ENCODE peak calls at places on chromosomes 6 and 20, in ten cellular contexts. B is HTR-8/SVneo; L is GM04504; W is ureter; K is AG20443; G is IMR-90; H is AG08395; D is small intestine; Q is activated naive CD4-positive, alpha-beta T cell treated with anti-CD3 and anti-CD28 coated beads for 36 hours; M is ovary. T is an unnamed sample.

GRCh38 chr20:49384437-49385434 is 97.7 kb downstream of the KCNB1 start:
- DNase-seq in B (peak; percentile 89), L (peak; percentile 10), W (peak; percentile 62), K (peak; percentile 68), G (peak; percentile 26), H (peak; percentile 44), D (peak; percentile 34), Q (peak; percentile 83), M (peak; percentile 53), T (peak; percentile 80)

GRCh38 chr6:112649853-112650252 is 302.7 kb downstream of the RFPL4B start:
- DNase-seq in B (no peak), L (no peak), W (no peak), K (no peak), G (no peak), H (no peak), D (no peak), Q (no peak), M (no peak), T (no peak)

GRCh38 chr6:163626073-163626867 is 211.8 kb downstream of the QKI start:
- DNase-seq in B (no peak), L (no peak), W (no peak), K (peak; percentile 65), G (no peak), H (no peak), D (no peak), Q (no peak), M (no peak), T (no peak)

GRCh38 chr6:13147396-13148181 is 180.7 kb downstream of the TBC1D7 start:
- DNase-seq in B (no peak), L (no peak), W (no peak), K (no peak), G (no peak), H (no peak), D (peak; percentile 17), Q (no peak), M (no peak), T (no peak)

GRCh38 chr6:170286246-170286933 is 4.5 kb downstream of the DLL1 start:
- DNase-seq in B (no peak), L (no peak), W (no peak), K (no peak), G (no peak), H (no peak), D (no peak), Q (no peak), M (no peak), T (peak; percentile 71)

GRCh38 chr6:113050010-113050893 is 703.1 kb downstream of the RFPL4B start:
- DNase-seq in B (no peak), L (peak; percentile 48), W (no peak), K (peak; percentile 36), G (peak; percentile 44), H (peak; percentile 37), D (no peak), Q (no peak), M (no peak), T (no peak)

GRCh38 chr6:37365791-37366190 is 12.0 kb downstream of the RNF8 start:
- DNase-seq in B (no peak), L (no peak), W (no peak), K (no peak), G (peak; percentile 35), H (peak; percentile 10), D (peak; percentile 6), Q (no peak), M (no peak), T (no peak)

GRCh38 chr6:35719407-35719829 is 17.4 kb upstream of the ARMC12 start:
- DNase-seq in B (no peak), L (no peak), W (no peak), K (no peak), G (no peak), H (no peak), D (no peak), Q (no peak), M (no peak), T (no peak)

GRCh38 chr6:42372699-42373098 is 79.0 kb downstream of the TRERF1 start:
- DNase-seq in B (no peak), L (no peak), W (no peak), K (no peak), G (no peak), H (no peak), D (no peak), Q (no peak), M (no peak), T (no peak)

GRCh38 chr6:23559587-23560343 is 566.2 kb upstream of the NRSN1 start:
- DNase-seq in B (no peak), L (no peak), W (no peak), K (no peak), G (no peak), H (no peak), D (peak; percentile 91), Q (no peak), M (no peak), T (no peak)

T was measured in left ventricle myocardium superior.